ENCODE peak calls at places on chromosome 7, in eight cellular contexts. N, P, U, E, J, K, R and G are unnamed samples.
A peak's percentile ranks its signal among the peaks of the same experiment; 100 is the strongest.

GRCh38 chr7:51078653-51079052 is 238.0 kb downstream of the COBL start:
- ATAC-seq in R (no peak), U (no peak), E (no peak), P (no peak), K (no peak), J (no peak), N (no peak), G (no peak)

GRCh38 chr7:127713758-127714157 is 61.8 kb downstream of the SND1 start:
- ATAC-seq in U (no peak), K (no peak), R (no peak), P (no peak), J (no peak), E (no peak), N (no peak), G (no peak)

GRCh38 chr7:79272066-79272669 is 181.3 kb downstream of the MAGI2 start:
- ATAC-seq in U (no peak), R (no peak), E (no peak), P (no peak), N (no peak), K (peak; percentile 61), J (no peak), G (no peak)

GRCh38 chr7:6385909-6386560 is 61.7 kb downstream of the DAGLB start:
- ATAC-seq in J (no peak), K (no peak), R (no peak), E (no peak), N (no peak), P (no peak), U (no peak), G (no peak)

GRCh38 chr7:149547126-149547525 is 49.5 kb upstream of the ZNF746 start:
- ATAC-seq in K (no peak), P (no peak), E (no peak), J (no peak), R (no peak), N (no peak), U (no peak), G (no peak)

GRCh38 chr7:158536871-158537865 is 50.5 kb downstream of the PTPRN2 start:
- ATAC-seq in R (no peak), J (no peak), P (no peak), E (no peak), K (no peak), U (no peak), N (no peak), G (no peak)

GRCh38 chr7:153396475-153396874 is 636.9 kb downstream of the ACTR3B start:
- ATAC-seq in E (no peak), U (no peak), J (no peak), N (no peak), P (no peak), R (no peak), K (no peak), G (no peak)

GRCh38 chr7:4631664-4632171 is 50.4 kb upstream of the FOXK1 start:
- ATAC-seq in E (no peak), J (no peak), U (no peak), N (no peak), P (no peak), K (peak; percentile 89), R (no peak), G (peak; percentile 98)

GRCh38 chr7:27897001-27897400 is 157.0 kb downstream of the TAX1BP1 start:
- ATAC-seq in J (no peak), E (no peak), K (peak; percentile 43), N (no peak), U (no peak), R (no peak), P (no peak), G (no peak)

GRCh38 chr7:147833549-147833948 is 757.0 kb upstream of the C7orf33 start:
- ATAC-seq in P (no peak), K (no peak), E (no peak), U (no peak), R (no peak), J (no peak), N (no peak), G (no peak)

GRCh38 chr7:151720297-151720696 is 156.6 kb downstream of the PRKAG2 start:
- ATAC-seq in U (no peak), P (no peak), J (no peak), N (no peak), E (no peak), R (no peak), K (no peak), G (no peak)

GRCh38 chr7:86199881-86200280 is 443.8 kb upstream of the GRM3 start:
- ATAC-seq in N (no peak), P (no peak), E (no peak), J (no peak), U (no peak), R (no peak), K (no peak), G (no peak)

GRCh38 chr7:31071316-31071715 is 19.2 kb downstream of the ADCYAP1R1 start:
- ATAC-seq in P (no peak), J (no peak), E (no peak), U (no peak), R (no peak), K (no peak), N (no peak), G (peak; percentile 34)

GRCh38 chr7:2903686-2904162 is 59.6 kb upstream of the GNA12 start:
- ATAC-seq in K (no peak), N (no peak), J (no peak), P (no peak), U (no peak), R (no peak), E (peak; percentile 15), G (no peak)

GRCh38 chr7:18900236-18900635 is 217.2 kb downstream of the TWIST1 start:
- ATAC-seq in K (no peak), J (no peak), E (no peak), N (no peak), U (no peak), R (no peak), P (no peak), G (no peak)

GRCh38 chr7:55517191-55517633 is 55.1 kb downstream of the VOPP1 start:
- ATAC-seq in P (peak; percentile 79), E (peak; percentile 59), U (no peak), R (peak; percentile 28), N (peak; percentile 83), J (peak; percentile 88), K (no peak), G (no peak)

GRCh38 chr7:142528608-142529408 is 220.5 kb upstream of the PRSS1 start:
- ATAC-seq in U (peak; percentile 52), E (peak; percentile 69), R (peak; percentile 51), K (no peak), J (no peak), P (no peak), N (no peak), G (no peak)

GRCh38 chr7:140685407-140686087 is 11.0 kb upstream of the NDUFB2 start:
- ATAC-seq in K (no peak), P (no peak), R (no peak), J (no peak), U (no peak), N (no peak), E (no peak), G (no peak)

GRCh38 chr7:35970458-35970857 is 169.6 kb downstream of the SEPTIN7 start:
- ATAC-seq in K (no peak), J (no peak), N (no peak), P (no peak), E (no peak), U (no peak), R (no peak), G (no peak)